ENCODE peak calls at places on chromosomes 4 and X, in ten cellular contexts. V is HCT116, E is astrocyte of the spinal cord, O is fibroblast of lung, H is esophagus squamous epithelium, P is epithelial cell of esophagus, G is cardiac muscle cell, U is A673, F is Panc1, T is prostate gland. J is an unnamed sample.

GRCh38 chr4:9949573-9949972 is 71.7 kb downstream of the SLC2A9 start:
- DNase-seq in V (no peak), E (no peak), O (no peak), H (no peak), P (no peak), G (no peak), U (no peak), F (no peak), T (no peak), J (no peak)

GRCh38 chr4:128347175-128347868 is 59.7 kb upstream of the PGRMC2 start:
- DNase-seq in V (no peak), E (no peak), O (peak), H (no peak), P (no peak), G (peak), U (no peak), F (no peak), T (no peak), J (no peak)

GRCh38 chrX:148609766-148610698 is 109.6 kb downstream of the AFF2 start:
- DNase-seq in V (no peak), E (no peak), O (no peak), H (no peak), P (peak), G (peak), U (no peak), F (no peak), T (no peak), J (no peak)

GRCh38 chr4:186068581-186069402 is at the start of gene TLR3:
- DNase-seq in V (no peak), E (peak), O (peak), H (no peak), P (peak), G (peak), U (peak), F (no peak), T (no peak), J (no peak)

GRCh38 chrX:139204903-139205667 is 325.5 kb upstream of the F9 start:
- DNase-seq in V (no peak), E (no peak), O (no peak), H (no peak), P (peak), G (no peak), U (peak), F (no peak), T (peak), J (peak)

GRCh38 chrX:9577555-9577954 is 112.7 kb downstream of the TBL1X start:
- DNase-seq in V (no peak), E (no peak), O (no peak), H (no peak), P (no peak), G (no peak), U (no peak), F (no peak), T (no peak), J (no peak)

GRCh38 chrX:66634272-66634671 is 4.6 kb downstream of the EDA2R start:
- DNase-seq in V (no peak), E (no peak), O (no peak), H (no peak), P (no peak), G (no peak), U (no peak), F (no peak), T (no peak), J (no peak)

GRCh38 chrX:15751160-15751819 is 13.2 kb downstream of the CA5B start:
- DNase-seq in V (no peak), E (peak), O (peak), H (no peak), P (no peak), G (no peak), U (no peak), F (no peak), T (peak), J (no peak)

GRCh38 chrX:103562801-103563200 is 22.5 kb upstream of the TCEAL4 start:
- DNase-seq in V (no peak), E (no peak), O (no peak), H (no peak), P (peak), G (no peak), U (no peak), F (no peak), T (no peak), J (no peak)

GRCh38 chr4:16253127-16253960 is 27.1 kb upstream of the TAPT1 start:
- DNase-seq in V (no peak), E (peak), O (peak), H (no peak), P (peak), G (peak), U (peak), F (peak), T (no peak), J (no peak)

GRCh38 chr4:4256799-4257198 is 8.8 kb upstream of the TMEM128 start:
- DNase-seq in V (no peak), E (no peak), O (no peak), H (no peak), P (no peak), G (no peak), U (peak), F (no peak), T (no peak), J (no peak)

GRCh38 chrX:81336455-81337144 is 134.7 kb downstream of the SH3BGRL start:
- DNase-seq in V (no peak), E (peak), O (peak), H (no peak), P (no peak), G (no peak), U (no peak), F (no peak), T (no peak), J (no peak)

GRCh38 chr4:24212642-24213041 is 322.8 kb upstream of the PPARGC1A start:
- DNase-seq in V (no peak), E (no peak), O (no peak), H (no peak), P (no peak), G (no peak), U (no peak), F (no peak), T (no peak), J (no peak)

GRCh38 chrX:54560411-54560810 is 30.4 kb downstream of the GNL3L start:
- DNase-seq in V (no peak), E (no peak), O (no peak), H (no peak), P (no peak), G (no peak), U (no peak), F (no peak), T (no peak), J (no peak)

GRCh38 chrX:48487362-48487785 is 11.4 kb downstream of the FTSJ1 start:
- DNase-seq in V (peak), E (peak), O (peak), H (no peak), P (peak), G (peak), U (no peak), F (no peak), T (no peak), J (no peak)

GRCh38 chrX:150446995-150447394 is 83.9 kb downstream of the MAMLD1 start:
- DNase-seq in V (no peak), E (no peak), O (peak), H (no peak), P (no peak), G (peak), U (peak), F (no peak), T (no peak), J (no peak)

GRCh38 chrX:65582450-65583082 is 48.0 kb upstream of the LAS1L start:
- DNase-seq in V (no peak), E (no peak), O (no peak), H (no peak), P (no peak), G (no peak), U (no peak), F (no peak), T (no peak), J (peak)

GRCh38 chrX:41711021-41711667 is 12.8 kb upstream of the GPR82 start:
- DNase-seq in V (no peak), E (no peak), O (no peak), H (no peak), P (no peak), G (no peak), U (no peak), F (no peak), T (no peak), J (no peak)

GRCh38 chrX:22320236-22320635 is 47.5 kb downstream of the CBLL2 start:
- DNase-seq in V (no peak), E (no peak), O (no peak), H (no peak), P (no peak), G (no peak), U (no peak), F (no peak), T (no peak), J (no peak)

GRCh38 chrX:70331161-70331560 is 41.3 kb downstream of the KIF4A start:
- DNase-seq in V (no peak), E (peak), O (no peak), H (no peak), P (no peak), G (peak), U (no peak), F (no peak), T (no peak), J (no peak)

GRCh38 chrX:17689971-17690409 is 47.3 kb upstream of the SCML1 start:
- DNase-seq in V (peak), E (peak), O (peak), H (no peak), P (peak), G (peak), U (peak), F (peak), T (peak), J (no peak)

GRCh38 chr4:6011686-6012085 is 6.5 kb downstream of the C4orf50 start:
- DNase-seq in V (no peak), E (no peak), O (no peak), H (no peak), P (no peak), G (no peak), U (no peak), F (no peak), T (peak), J (no peak)

GRCh38 chrX:151973851-151974335 is 583 bp downstream of the GABRE start:
- DNase-seq in V (no peak), E (peak), O (no peak), H (no peak), P (peak), G (no peak), U (peak), F (no peak), T (peak), J (peak)

GRCh38 chr4:2858451-2859217 is 15.0 kb downstream of the ADD1 start:
- DNase-seq in V (no peak), E (no peak), O (peak), H (no peak), P (no peak), G (peak), U (no peak), F (no peak), T (no peak), J (no peak)

GRCh38 chr4:21697583-21697982 is 251.0 kb downstream of the KCNIP4 start:
- DNase-seq in V (peak), E (peak), O (peak), H (no peak), P (peak), G (peak), U (no peak), F (no peak), T (no peak), J (peak)

GRCh38 chr4:163540977-163541376 is 46.5 kb downstream of the TMA16 start:
- DNase-seq in V (no peak), E (peak), O (peak), H (no peak), P (peak), G (peak), U (no peak), F (no peak), T (no peak), J (no peak)

GRCh38 chrX:97446298-97446882 is 562.7 kb downstream of the RPA4 start:
- DNase-seq in V (no peak), E (peak), O (peak), H (no peak), P (peak), G (peak), U (peak), F (no peak), T (no peak), J (no peak)

GRCh38 chr4:55367084-55367722 is 21.2 kb downstream of the SRD5A3 start:
- DNase-seq in V (no peak), E (peak), O (no peak), H (no peak), P (no peak), G (no peak), U (no peak), F (no peak), T (no peak), J (no peak)

GRCh38 chrX:130079824-130080406 is 30.4 kb downstream of the ELF4 start:
- DNase-seq in V (peak), E (peak), O (peak), H (no peak), P (peak), G (peak), U (peak), F (peak), T (peak), J (peak)

GRCh38 chrX:103361798-103362197 is 5.5 kb downstream of the TCEAL9 start:
- DNase-seq in V (no peak), E (no peak), O (peak), H (no peak), P (no peak), G (no peak), U (no peak), F (no peak), T (no peak), J (no peak)

GRCh38 chr4:108762559-108763225 is at the start of gene ETNPPL:
- DNase-seq in V (no peak), E (no peak), O (peak), H (no peak), P (no peak), G (peak), U (peak), F (no peak), T (no peak), J (peak)

GRCh38 chr4:24843121-24843520 is 47.7 kb downstream of the SOD3 start:
- DNase-seq in V (no peak), E (no peak), O (no peak), H (no peak), P (no peak), G (no peak), U (no peak), F (no peak), T (no peak), J (no peak)

GRCh38 chr4:140213736-140214135 is 59.8 kb upstream of the MAML3 start:
- DNase-seq in V (no peak), E (peak), O (peak), H (no peak), P (peak), G (no peak), U (no peak), F (no peak), T (no peak), J (no peak)

GRCh38 chr4:86855572-86855971 is 6.4 kb upstream of the SLC10A6 start:
- DNase-seq in V (peak), E (peak), O (no peak), H (no peak), P (peak), G (peak), U (no peak), F (no peak), T (peak), J (no peak)

GRCh38 chr4:177444911-177445736 is 2.9 kb upstream of the AGA start:
- DNase-seq in V (no peak), E (no peak), O (no peak), H (no peak), P (no peak), G (no peak), U (no peak), F (no peak), T (no peak), J (no peak)

GRCh38 chr4:177442623-177443155 is 452 bp upstream of the AGA start:
- DNase-seq in V (no peak), E (no peak), O (no peak), H (no peak), P (peak), G (peak), U (peak), F (peak), T (no peak), J (no peak)

GRCh38 chr4:177441803-177442622 is at the start of gene AGA:
- DNase-seq in V (peak), E (peak), O (peak), H (peak), P (peak), G (peak), U (peak), F (peak), T (peak), J (peak)

GRCh38 chr4:177436456-177436855 is 5.8 kb downstream of the AGA start:
- DNase-seq in V (no peak), E (no peak), O (no peak), H (no peak), P (no peak), G (no peak), U (no peak), F (no peak), T (no peak), J (no peak)

DNA sequence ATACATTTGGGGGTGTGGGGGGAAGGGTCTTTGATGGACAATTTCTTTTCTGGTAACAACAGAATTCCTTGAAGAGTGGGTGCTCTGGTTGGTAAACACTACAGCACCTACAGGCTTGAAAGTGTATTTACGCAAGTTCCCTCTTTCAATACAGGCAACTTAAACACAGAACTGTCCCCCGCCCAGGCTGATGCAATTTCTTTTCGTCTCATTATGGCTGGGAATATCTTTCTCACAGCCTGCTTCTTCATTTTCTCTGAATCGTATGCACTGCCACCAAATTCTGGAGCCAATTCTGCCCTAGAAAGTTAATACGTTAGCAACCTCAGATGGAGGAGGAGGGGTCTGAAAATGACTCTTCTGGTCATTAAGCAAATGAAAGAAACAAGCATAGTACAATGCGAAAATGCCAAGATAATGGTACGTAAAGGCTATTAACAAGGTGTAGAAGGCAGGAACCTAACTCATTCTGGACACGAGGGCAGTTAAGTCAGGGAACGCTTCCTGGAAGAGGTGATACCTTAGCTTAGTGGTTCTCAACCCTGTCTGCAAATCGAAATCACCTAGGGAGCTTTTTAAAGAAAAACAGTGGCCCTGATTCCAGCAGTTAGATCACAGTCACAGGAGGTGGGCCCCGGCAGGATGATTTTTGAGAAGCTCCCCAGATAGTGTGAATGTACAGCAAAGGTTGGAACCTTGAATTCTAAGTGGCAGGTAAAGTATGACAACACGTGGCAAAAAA is 1.0 kb downstream of the AGA start:
- DNase-seq in V (no peak), E (peak), O (peak), H (no peak), P (peak), G (peak), U (peak), F (peak), T (no peak), J (no peak)
- TF ChIP-seq CTCF in V (no peak), E (peak), O (no peak), H (no peak), P (peak), G (peak), U (peak), F (no peak), T (no peak), J (peak)

GRCh38 chr4:134089885-134090284 is 111.7 kb downstream of the PABPC4L start:
- DNase-seq in V (no peak), E (no peak), O (no peak), H (no peak), P (peak), G (no peak), U (no peak), F (no peak), T (no peak), J (no peak)

DNA sequence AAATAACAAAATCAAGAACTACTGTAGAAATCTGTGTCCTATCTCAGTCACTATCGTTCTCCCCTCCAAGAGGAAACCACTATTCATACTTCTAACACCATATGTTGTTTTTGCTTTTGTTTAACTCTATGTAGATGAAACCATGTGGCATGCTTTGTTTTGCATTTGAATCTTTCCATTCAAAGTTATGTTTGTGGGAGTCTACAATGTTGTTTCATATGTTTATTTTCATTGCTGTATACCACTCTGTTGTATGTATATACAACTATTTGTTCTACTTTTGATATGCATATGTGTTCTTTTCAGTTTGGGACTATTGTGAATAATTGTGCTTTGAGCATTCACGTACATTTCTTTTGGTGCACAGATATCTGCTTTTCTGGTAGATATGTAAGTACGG is 116.1 kb downstream of the PABPC4L start:
- DNase-seq in V (no peak), E (no peak), O (no peak), H (no peak), P (no peak), G (no peak), U (no peak), F (no peak), T (no peak), J (no peak)
- TF ChIP-seq CTCF in V (no peak), E (no peak), O (no peak), H (no peak), P (no peak), G (no peak), U (no peak), F (no peak), T (no peak), J (no peak)

DNA sequence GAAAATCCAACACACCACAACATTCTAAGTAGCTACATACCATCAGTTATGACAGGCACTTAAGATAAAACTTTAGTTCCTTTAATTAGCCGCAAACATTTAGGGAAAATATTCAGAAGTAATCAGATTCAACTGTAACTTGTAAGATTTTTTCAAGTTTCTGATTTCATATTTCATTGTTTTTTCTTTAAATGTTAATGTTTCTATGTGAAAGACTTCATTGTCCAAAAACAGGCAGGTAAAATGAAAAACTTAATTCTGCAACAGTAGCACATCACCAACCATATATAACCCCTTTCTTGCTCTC is 11.6 kb upstream of the ODAM start:
- DNase-seq in V (no peak), E (no peak), O (no peak), H (no peak), P (no peak), G (no peak), U (no peak), F (no peak), T (no peak), J (no peak)
- TF ChIP-seq CTCF in V (no peak), E (no peak), O (no peak), H (no peak), P (no peak), G (no peak), U (peak), F (peak), T (no peak), J (peak)

GRCh38 chr4:183806341-183806740 is 98.8 kb upstream of the STOX2 start:
- DNase-seq in V (no peak), E (no peak), O (no peak), H (no peak), P (no peak), G (no peak), U (no peak), F (no peak), T (no peak), J (no peak)
- TF ChIP-seq CTCF in V (no peak), E (no peak), O (no peak), H (no peak), P (no peak), G (no peak), U (no peak), F (no peak), T (no peak), J (no peak)

DNA sequence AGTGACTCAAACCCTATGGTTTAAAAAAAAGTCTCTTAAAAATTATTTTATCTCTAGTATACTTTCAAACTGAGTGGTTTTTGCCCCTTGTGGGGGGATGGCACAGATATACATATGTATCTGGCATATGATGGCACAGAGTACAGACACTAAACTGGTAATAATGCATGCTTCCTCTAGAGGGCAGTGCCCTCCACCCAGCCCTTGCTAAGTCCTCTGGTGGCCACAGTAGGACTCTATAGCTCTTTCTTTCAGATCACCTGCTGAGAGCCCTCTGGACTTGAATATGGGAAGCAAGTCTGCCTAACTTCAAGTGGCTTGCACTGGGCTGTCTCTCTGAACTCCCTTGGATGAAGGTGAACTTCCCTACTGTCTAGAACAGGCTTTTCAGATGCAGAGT is 66.3 kb downstream of the TSPAN7 start:
- DNase-seq in V (peak), E (peak), O (peak), H (no peak), P (peak), G (peak), U (peak), F (peak), T (no peak), J (no peak)
- TF ChIP-seq CTCF in V (peak), E (peak), O (no peak), H (no peak), P (peak), G (peak), U (peak), F (peak), T (no peak), J (peak)

J was measured in glutamatergic neuron.